ENCODE peak calls at places on chromosomes 7 and 10, in seven cellular contexts. One of them, this sample, is unnamed.

GRCh38 chr7:19408821-19409220 is 263.6 kb upstream of the FERD3L start:
- DNase-seq in AG04450: no peak
- DNase-seq in SK-N-SH: no peak
- DNase-seq in type B pancreatic cell: no peak
- DNase-seq in activated CD8-positive, alpha-beta T cell treated with anti-CD3 and anti-CD28 coated beads for 36 hours: no peak
- DNase-seq in IMR-90: no peak
- DNase-seq in H1: no peak
- DNase-seq in this sample: no peak

GRCh38 chr10:71860243-71861029 is 9.4 kb upstream of the PSAP start:
- DNase-seq in H1: peak
- DNase-seq in type B pancreatic cell: peak
- DNase-seq in SK-N-SH: peak
- DNase-seq in IMR-90: peak
- DNase-seq in AG04450: peak
- DNase-seq in activated CD8-positive, alpha-beta T cell treated with anti-CD3 and anti-CD28 coated beads for 36 hours: peak
- DNase-seq in this sample: peak

GRCh38 chr7:130982160-130982638 is 248.2 kb upstream of the KLF14 start:
- DNase-seq in SK-N-SH: peak
- DNase-seq in activated CD8-positive, alpha-beta T cell treated with anti-CD3 and anti-CD28 coated beads for 36 hours: no peak
- DNase-seq in type B pancreatic cell: no peak
- DNase-seq in IMR-90: peak
- DNase-seq in H1: no peak
- DNase-seq in AG04450: no peak
- DNase-seq in this sample: no peak

GRCh38 chr10:87547734-87548311 is 43.1 kb downstream of the MINPP1 start:
- DNase-seq in IMR-90: peak
- DNase-seq in activated CD8-positive, alpha-beta T cell treated with anti-CD3 and anti-CD28 coated beads for 36 hours: no peak
- DNase-seq in AG04450: peak
- DNase-seq in type B pancreatic cell: no peak
- DNase-seq in SK-N-SH: no peak
- DNase-seq in H1: no peak
- DNase-seq in this sample: no peak

GRCh38 chr10:46236941-46237681 is 49.7 kb upstream of the ANTXRL start:
- DNase-seq in IMR-90: no peak
- DNase-seq in AG04450: no peak
- DNase-seq in SK-N-SH: no peak
- DNase-seq in activated CD8-positive, alpha-beta T cell treated with anti-CD3 and anti-CD28 coated beads for 36 hours: no peak
- DNase-seq in type B pancreatic cell: no peak
- DNase-seq in H1: no peak
- DNase-seq in this sample: no peak

GRCh38 chr7:2018786-2019692 is 213.7 kb downstream of the MAD1L1 start:
- DNase-seq in SK-N-SH: peak
- DNase-seq in type B pancreatic cell: peak
- DNase-seq in AG04450: peak
- DNase-seq in activated CD8-positive, alpha-beta T cell treated with anti-CD3 and anti-CD28 coated beads for 36 hours: no peak
- DNase-seq in IMR-90: peak
- DNase-seq in H1: no peak
- DNase-seq in this sample: peak

GRCh38 chr10:131790021-131790420 is 110.8 kb upstream of the PPP2R2D start:
- DNase-seq in AG04450: no peak
- DNase-seq in SK-N-SH: no peak
- DNase-seq in H1: no peak
- DNase-seq in type B pancreatic cell: peak
- DNase-seq in activated CD8-positive, alpha-beta T cell treated with anti-CD3 and anti-CD28 coated beads for 36 hours: peak
- DNase-seq in IMR-90: no peak
- DNase-seq in this sample: no peak

GRCh38 chr7:89623018-89623672 is 531.1 kb upstream of the STEAP1 start:
- DNase-seq in AG04450: no peak
- DNase-seq in SK-N-SH: peak
- DNase-seq in IMR-90: peak
- DNase-seq in H1: no peak
- DNase-seq in activated CD8-positive, alpha-beta T cell treated with anti-CD3 and anti-CD28 coated beads for 36 hours: peak
- DNase-seq in type B pancreatic cell: no peak
- DNase-seq in this sample: peak

GRCh38 chr7:114818501-114818900 is 103.4 kb upstream of the MDFIC start:
- DNase-seq in IMR-90: peak
- DNase-seq in activated CD8-positive, alpha-beta T cell treated with anti-CD3 and anti-CD28 coated beads for 36 hours: peak
- DNase-seq in H1: no peak
- DNase-seq in AG04450: no peak
- DNase-seq in SK-N-SH: no peak
- DNase-seq in type B pancreatic cell: no peak
- DNase-seq in this sample: peak

GRCh38 chr7:50466815-50467569 is 16.8 kb upstream of the FIGNL1 start:
- DNase-seq in activated CD8-positive, alpha-beta T cell treated with anti-CD3 and anti-CD28 coated beads for 36 hours: no peak
- DNase-seq in IMR-90: no peak
- DNase-seq in AG04450: no peak
- DNase-seq in H1: no peak
- DNase-seq in type B pancreatic cell: no peak
- DNase-seq in SK-N-SH: no peak
- DNase-seq in this sample: no peak

GRCh38 chr10:101143354-101143648 is 12.2 kb downstream of the TLX1 start:
- DNase-seq in H1: no peak
- DNase-seq in activated CD8-positive, alpha-beta T cell treated with anti-CD3 and anti-CD28 coated beads for 36 hours: no peak
- DNase-seq in IMR-90: no peak
- DNase-seq in type B pancreatic cell: no peak
- DNase-seq in AG04450: no peak
- DNase-seq in SK-N-SH: no peak
- DNase-seq in this sample: no peak

DNA sequence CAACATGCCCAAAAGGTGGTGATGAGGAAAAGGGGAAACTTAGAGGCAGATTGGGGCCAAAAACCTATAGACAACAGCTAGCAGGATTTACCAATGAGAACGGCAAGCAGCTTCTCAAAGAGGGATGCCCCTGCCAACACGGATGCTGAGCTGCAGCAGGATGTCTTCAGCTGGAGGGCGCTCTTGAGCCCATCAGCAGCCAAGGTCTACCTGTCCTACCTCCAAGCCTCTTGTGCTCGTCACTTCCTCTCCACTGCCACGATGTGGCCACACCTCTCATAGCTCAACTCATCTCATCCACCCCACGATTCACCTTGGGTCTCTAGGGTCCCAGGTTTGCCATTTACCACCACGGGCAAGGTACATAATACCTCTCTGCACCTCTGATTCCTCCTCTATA is 36.5 kb downstream of the DLG5 start:
- DNase-seq in IMR-90: no peak
- DNase-seq in activated CD8-positive, alpha-beta T cell treated with anti-CD3 and anti-CD28 coated beads for 36 hours: peak
- DNase-seq in type B pancreatic cell: no peak
- DNase-seq in AG04450: no peak
- DNase-seq in H1: peak
- DNase-seq in SK-N-SH: no peak
- DNase-seq in this sample: no peak
- TF ChIP-seq CTCF in IMR-90: peak
- TF ChIP-seq CTCF in activated CD8-positive, alpha-beta T cell treated with anti-CD3 and anti-CD28 coated beads for 36 hours: no peak
- TF ChIP-seq CTCF in type B pancreatic cell: no peak
- TF ChIP-seq CTCF in AG04450: peak
- TF ChIP-seq CTCF in H1: peak
- TF ChIP-seq CTCF in SK-N-SH: no peak
- TF ChIP-seq CTCF in this sample: no peak

DNA sequence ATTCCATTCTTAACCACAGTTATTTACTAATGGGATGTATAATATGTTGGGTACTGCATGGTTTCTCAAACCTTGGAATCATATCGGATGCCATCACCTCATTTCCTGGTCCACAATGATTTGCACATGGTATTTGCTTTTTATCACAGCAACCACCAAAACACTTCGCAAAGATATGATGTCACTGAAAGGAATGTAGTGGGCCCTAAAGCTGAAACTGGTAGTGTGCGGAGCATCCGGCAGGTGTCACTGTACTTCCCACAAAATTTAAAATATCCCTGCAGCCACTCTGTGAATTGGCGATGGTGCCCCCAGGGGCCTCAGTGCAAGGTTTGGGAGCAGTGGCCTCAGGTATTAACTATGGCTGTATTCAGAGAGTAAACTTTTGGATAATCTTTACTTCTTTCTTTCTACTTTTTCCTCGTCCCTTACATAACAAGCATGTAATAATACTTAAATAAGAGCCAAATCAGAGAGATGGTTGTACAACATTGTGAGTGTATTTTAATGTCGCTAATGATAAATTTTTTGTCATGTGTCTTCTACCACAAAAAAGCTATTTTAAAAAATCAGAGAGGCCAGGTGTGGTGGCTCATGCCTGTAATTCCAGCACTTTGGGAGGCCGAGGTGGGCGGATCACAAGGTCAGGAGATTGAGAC is 66.2 kb downstream of the FAM241B start:
- DNase-seq in type B pancreatic cell: no peak
- DNase-seq in AG04450: peak
- DNase-seq in SK-N-SH: no peak
- DNase-seq in H1: peak
- DNase-seq in IMR-90: peak
- DNase-seq in activated CD8-positive, alpha-beta T cell treated with anti-CD3 and anti-CD28 coated beads for 36 hours: peak
- DNase-seq in this sample: peak
- TF ChIP-seq CTCF in type B pancreatic cell: peak
- TF ChIP-seq CTCF in AG04450: peak
- TF ChIP-seq CTCF in SK-N-SH: peak
- TF ChIP-seq CTCF in H1: peak
- TF ChIP-seq CTCF in IMR-90: peak
- TF ChIP-seq CTCF in activated CD8-positive, alpha-beta T cell treated with anti-CD3 and anti-CD28 coated beads for 36 hours: peak
- TF ChIP-seq CTCF in this sample: peak

DNA sequence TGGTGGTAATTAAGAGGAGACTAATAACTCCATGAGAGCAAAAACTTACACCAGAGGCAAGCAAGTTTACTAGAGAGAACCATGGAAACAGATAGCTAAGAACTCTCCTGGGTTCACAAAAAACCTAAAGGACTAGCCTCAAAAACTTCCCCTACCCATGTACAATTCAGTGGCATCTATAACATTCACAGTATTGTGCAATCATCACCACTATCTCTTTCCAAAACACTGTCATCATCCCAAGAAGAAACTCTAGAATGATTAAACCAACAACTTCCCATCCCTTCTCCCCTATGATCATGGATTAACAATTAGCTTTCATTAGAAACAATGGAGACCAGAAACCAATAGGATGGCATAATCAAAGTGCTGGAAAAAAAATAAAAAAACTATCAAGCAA is 1038.3 kb downstream of the LRMDA start:
- DNase-seq in SK-N-SH: no peak
- DNase-seq in type B pancreatic cell: no peak
- DNase-seq in H1: no peak
- DNase-seq in AG04450: no peak
- DNase-seq in IMR-90: no peak
- DNase-seq in activated CD8-positive, alpha-beta T cell treated with anti-CD3 and anti-CD28 coated beads for 36 hours: no peak
- DNase-seq in this sample: no peak
- TF ChIP-seq CTCF in SK-N-SH: no peak
- TF ChIP-seq CTCF in type B pancreatic cell: no peak
- TF ChIP-seq CTCF in H1: no peak
- TF ChIP-seq CTCF in AG04450: no peak
- TF ChIP-seq CTCF in IMR-90: no peak
- TF ChIP-seq CTCF in activated CD8-positive, alpha-beta T cell treated with anti-CD3 and anti-CD28 coated beads for 36 hours: no peak
- TF ChIP-seq CTCF in this sample: no peak

GRCh38 chr10:84214612-84215235 is 10.6 kb downstream of the LRIT2 start:
- DNase-seq in SK-N-SH: peak
- DNase-seq in AG04450: no peak
- DNase-seq in IMR-90: no peak
- DNase-seq in type B pancreatic cell: no peak
- DNase-seq in H1: peak
- DNase-seq in activated CD8-positive, alpha-beta T cell treated with anti-CD3 and anti-CD28 coated beads for 36 hours: peak
- DNase-seq in this sample: no peak
- TF ChIP-seq CTCF in SK-N-SH: peak
- TF ChIP-seq CTCF in AG04450: peak
- TF ChIP-seq CTCF in IMR-90: peak
- TF ChIP-seq CTCF in type B pancreatic cell: peak
- TF ChIP-seq CTCF in H1: peak
- TF ChIP-seq CTCF in activated CD8-positive, alpha-beta T cell treated with anti-CD3 and anti-CD28 coated beads for 36 hours: peak
- TF ChIP-seq CTCF in this sample: no peak

DNA sequence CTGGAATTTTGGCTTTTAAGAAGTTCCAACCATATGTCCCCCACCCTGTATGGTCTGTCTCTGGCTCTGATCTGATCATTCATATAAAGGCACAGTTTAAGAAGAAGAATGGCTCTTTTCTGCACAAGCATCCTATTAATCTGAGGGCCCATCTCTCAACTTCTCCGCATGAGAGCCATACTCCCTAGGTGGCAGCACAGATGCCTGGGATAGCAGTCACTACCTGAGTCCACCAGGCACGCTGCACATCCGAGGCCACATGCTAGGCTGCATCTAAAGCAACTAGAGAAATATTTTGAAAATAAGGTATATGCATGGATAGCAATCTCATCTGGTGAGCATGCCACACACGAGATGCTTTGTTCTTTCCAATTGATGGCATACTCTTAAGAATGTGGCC is 565.5 kb downstream of the PARD3 start:
- DNase-seq in type B pancreatic cell: no peak
- DNase-seq in IMR-90: no peak
- DNase-seq in activated CD8-positive, alpha-beta T cell treated with anti-CD3 and anti-CD28 coated beads for 36 hours: no peak
- DNase-seq in AG04450: no peak
- DNase-seq in SK-N-SH: peak
- DNase-seq in H1: no peak
- DNase-seq in this sample: no peak
- TF ChIP-seq CTCF in type B pancreatic cell: peak
- TF ChIP-seq CTCF in IMR-90: no peak
- TF ChIP-seq CTCF in activated CD8-positive, alpha-beta T cell treated with anti-CD3 and anti-CD28 coated beads for 36 hours: no peak
- TF ChIP-seq CTCF in AG04450: no peak
- TF ChIP-seq CTCF in SK-N-SH: peak
- TF ChIP-seq CTCF in H1: peak
- TF ChIP-seq CTCF in this sample: no peak

GRCh38 chr7:255038-255435 is 34.9 kb upstream of the FOXL3 start:
- DNase-seq in H1: no peak
- DNase-seq in activated CD8-positive, alpha-beta T cell treated with anti-CD3 and anti-CD28 coated beads for 36 hours: no peak
- DNase-seq in type B pancreatic cell: no peak
- DNase-seq in AG04450: no peak
- DNase-seq in IMR-90: no peak
- DNase-seq in SK-N-SH: no peak
- DNase-seq in this sample: no peak
- TF ChIP-seq CTCF in H1: no peak
- TF ChIP-seq CTCF in activated CD8-positive, alpha-beta T cell treated with anti-CD3 and anti-CD28 coated beads for 36 hours: no peak
- TF ChIP-seq CTCF in type B pancreatic cell: no peak
- TF ChIP-seq CTCF in AG04450: no peak
- TF ChIP-seq CTCF in IMR-90: no peak
- TF ChIP-seq CTCF in SK-N-SH: no peak
- TF ChIP-seq CTCF in this sample: no peak

DNA sequence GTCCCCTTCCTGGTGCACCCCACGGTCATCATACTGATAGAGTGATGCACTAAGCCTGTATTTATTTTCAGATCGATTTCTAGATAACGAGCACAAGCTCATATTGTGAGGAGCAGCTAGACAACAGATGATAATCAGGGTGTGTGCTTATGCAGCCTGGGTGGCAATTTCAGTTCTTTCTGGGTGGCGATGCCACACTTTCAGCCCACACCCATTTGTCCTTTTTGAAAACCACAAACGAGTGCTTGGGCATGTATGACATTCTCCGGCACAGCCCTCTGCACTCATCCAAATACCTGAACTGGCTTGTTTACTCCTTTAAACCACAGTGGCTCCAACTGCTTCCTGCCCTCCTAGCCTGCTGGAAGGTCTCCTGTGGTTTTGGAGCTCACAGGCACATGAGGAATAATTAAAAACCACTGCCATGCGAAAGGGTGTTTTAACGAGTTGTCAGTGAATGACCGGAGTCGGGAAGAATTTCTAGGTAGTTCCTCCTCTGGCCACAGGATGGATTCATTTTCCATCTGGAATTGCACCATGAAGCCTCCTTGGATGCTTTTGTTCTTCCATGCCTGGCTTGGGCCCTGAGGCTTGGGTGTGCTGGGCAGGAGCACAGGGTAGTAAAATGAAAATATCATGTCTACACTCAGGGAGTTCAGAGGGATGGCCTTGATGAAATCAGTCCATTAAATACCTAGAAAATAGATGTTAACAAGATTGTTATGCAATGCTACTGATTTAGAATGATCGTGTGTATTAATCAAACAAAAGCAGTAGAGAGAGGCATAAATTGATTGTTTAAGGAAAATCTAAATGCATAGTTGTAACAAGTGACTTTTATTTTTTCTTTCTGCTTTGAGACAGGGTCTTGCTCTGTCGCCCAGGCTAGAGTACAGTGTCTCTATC is 52.4 kb upstream of the ITGB1 start:
- DNase-seq in H1: peak
- DNase-seq in SK-N-SH: peak
- DNase-seq in AG04450: peak
- DNase-seq in IMR-90: peak
- DNase-seq in activated CD8-positive, alpha-beta T cell treated with anti-CD3 and anti-CD28 coated beads for 36 hours: peak
- DNase-seq in type B pancreatic cell: no peak
- DNase-seq in this sample: peak
- TF ChIP-seq CTCF in H1: peak
- TF ChIP-seq CTCF in SK-N-SH: peak
- TF ChIP-seq CTCF in AG04450: peak
- TF ChIP-seq CTCF in IMR-90: peak
- TF ChIP-seq CTCF in activated CD8-positive, alpha-beta T cell treated with anti-CD3 and anti-CD28 coated beads for 36 hours: no peak
- TF ChIP-seq CTCF in type B pancreatic cell: peak
- TF ChIP-seq CTCF in this sample: peak

This sample was measured in AG09319.